ENCODE peak calls at places on chromosome 10, in four cellular contexts. R is activated naive CD8-positive, alpha-beta T cell treated with anti-CD3 and anti-CD28 coated beads, Interleukin-2, amount 50 U/mL, for 16 hours; E is ELR; L is mucosa of descending colon. S is an unnamed sample.

GRCh38 chr10:126754966-126755365 is 84.5 kb upstream of the C10orf90 start:
- DNase-seq in R (no peak), L (no peak), E (no peak), S (no peak)

GRCh38 chr10:87053121-87053520 is 33.0 kb downstream of the FAM25A start:
- DNase-seq in L (no peak), R (no peak), E (no peak), S (no peak)

GRCh38 chr10:71877818-71878217 is 26.8 kb upstream of the PSAP start:
- DNase-seq in E (no peak), R (no peak), L (no peak), S (no peak)

GRCh38 chr10:100403734-100404133 is 56.7 kb downstream of the SCD start:
- DNase-seq in R (no peak), E (no peak), L (no peak), S (no peak)

GRCh38 chr10:24914148-24914547 is 38.3 kb downstream of the PRTFDC1 start:
- DNase-seq in E (no peak), R (no peak), L (no peak), S (no peak)

GRCh38 chr10:34940436-34940835 is 125.3 kb upstream of the PARD3 start:
- DNase-seq in L (no peak), R (no peak), E (no peak), S (no peak)

GRCh38 chr10:59175538-59176240 is 754 bp upstream of the PHYHIPL start:
- DNase-seq in E (no peak), L (no peak), R (no peak), S (no peak)

GRCh38 chr10:109723305-109723704 is 200.0 kb downstream of the XPNPEP1 start:
- DNase-seq in E (no peak), L (no peak), R (no peak), S (no peak)

GRCh38 chr10:79178614-79179403 is 110.0 kb downstream of the ZMIZ1 start:
- DNase-seq in R (no peak), L (no peak), E (peak), S (no peak)

GRCh38 chr10:119815671-119816070 is 57.0 kb downstream of the MCMBP start:
- DNase-seq in L (no peak), R (no peak), E (no peak), S (no peak)

GRCh38 chr10:131816941-131817700 is 83.7 kb upstream of the PPP2R2D start:
- DNase-seq in E (no peak), R (no peak), L (no peak), S (no peak)

GRCh38 chr10:80164596-80164995 is 32.1 kb downstream of the PLAC9 start:
- DNase-seq in L (no peak), R (no peak), E (no peak), S (no peak)

GRCh38 chr10:85623342-85623741 is 743.3 kb downstream of the GRID1 start:
- DNase-seq in E (no peak), L (no peak), R (no peak), S (no peak)

GRCh38 chr10:114755537-114755936 is 66.0 kb upstream of the FHIP2A start:
- DNase-seq in L (no peak), R (no peak), E (no peak), S (no peak)

GRCh38 chr10:110610308-110610774 is 33.8 kb upstream of the RBM20 start:
- DNase-seq in R (peak), L (peak), E (peak), S (peak)

GRCh38 chr10:61160253-61160652 is 216.3 kb upstream of the RHOBTB1 start:
- DNase-seq in L (no peak), R (no peak), E (no peak), S (no peak)

GRCh38 chr10:24238527-24239247 is 29.7 kb downstream of the KIAA1217 start:
- DNase-seq in E (no peak), L (peak), R (no peak), S (no peak)

GRCh38 chr10:71138126-71138860 is 74.1 kb upstream of the UNC5B start:
- DNase-seq in L (no peak), R (no peak), E (no peak), S (no peak)

GRCh38 chr10:123549761-123550454 is 116.2 kb upstream of the GPR26 start:
- DNase-seq in L (no peak), E (no peak), R (no peak), S (no peak)

GRCh38 chr10:36391405-36391804 is 734.0 kb upstream of the ANKRD30A start:
- DNase-seq in L (no peak), R (no peak), E (no peak), S (no peak)

GRCh38 chr10:10985361-10985760 is 32.3 kb upstream of the CELF2 start:
- DNase-seq in E (no peak), R (no peak), L (no peak), S (no peak)

GRCh38 chr10:42850931-42851330 is 68.3 kb downstream of the BMS1 start:
- DNase-seq in L (no peak), R (no peak), E (peak), S (no peak)

GRCh38 chr10:49734676-49735075 is 27.4 kb downstream of the OGDHL start:
- DNase-seq in L (peak), R (no peak), E (no peak), S (no peak)

GRCh38 chr10:100307716-100308115 is 21.2 kb upstream of the BLOC1S2 start:
- DNase-seq in R (no peak), L (no peak), E (peak), S (no peak)

GRCh38 chr10:102674566-102674965 is 30.3 kb downstream of the TRIM8 start:
- DNase-seq in E (no peak), R (no peak), L (no peak), S (no peak)

GRCh38 chr10:49634053-49634660 is 20.3 kb downstream of the CHAT start:
- DNase-seq in R (no peak), L (no peak), E (no peak), S (no peak)

GRCh38 chr10:20254078-20254477 is 437.8 kb downstream of the PLXDC2 start:
- DNase-seq in L (no peak), E (no peak), R (no peak), S (no peak)

GRCh38 chr10:130021373-130021950 is 57.4 kb upstream of the EBF3 start:
- DNase-seq in L (no peak), E (peak), R (no peak), S (peak)

GRCh38 chr10:93435621-93436385 is 46.3 kb downstream of the MYOF start:
- DNase-seq in L (no peak), R (no peak), E (peak), S (peak)

GRCh38 chr10:116254422-116255152 is 18.4 kb downstream of the GFRA1 start:
- DNase-seq in E (no peak), R (no peak), L (no peak), S (no peak)